ENCODE peak calls at places on chromosomes 3 and 15, in four cellular contexts. E is left ventricle myocardium inferior; S is CD8-positive, alpha-beta memory T cell; V is A549. L is an unnamed sample.
A peak's percentile ranks its signal among the peaks of the same experiment; 100 is the strongest.

GRCh38 chr3:170414202-170414663 is 4.4 kb upstream of the CLDN11 start:
- DNase-seq in E (no peak), S (no peak), V (peak; percentile 63), L (peak; percentile 71)

GRCh38 chr3:42229942-42230688 is 35.9 kb downstream of the CCK start:
- DNase-seq in E (no peak), S (no peak), V (peak; percentile 52), L (peak; percentile 48)

GRCh38 chr15:31376511-31376910 is 49.9 kb downstream of the KLF13 start:
- DNase-seq in E (peak; percentile 10), S (no peak), V (no peak), L (no peak)

GRCh38 chr15:80450811-80451321 is 46.7 kb downstream of the ARNT2 start:
- DNase-seq in E (no peak), S (no peak), V (no peak), L (no peak)

GRCh38 chr15:65032823-65033537 is 3.5 kb upstream of the MTFMT start:
- DNase-seq in E (peak; percentile 42), S (peak; percentile 53), V (peak; percentile 96), L (peak; percentile 89)

GRCh38 chr3:72633101-72633500 is 215.1 kb downstream of the SHQ1 start:
- DNase-seq in E (no peak), S (no peak), V (no peak), L (no peak)

GRCh38 chr15:93029613-93030429 is 59.2 kb downstream of the RGMA start:
- DNase-seq in E (no peak), S (no peak), V (no peak), L (no peak)

GRCh38 chr3:178139116-178139515 is 397.1 kb upstream of the KCNMB2 start:
- DNase-seq in E (no peak), S (no peak), V (no peak), L (no peak)

GRCh38 chr3:132787616-132788015 is 65.4 kb upstream of the NPHP3 start:
- DNase-seq in E (no peak), S (no peak), V (no peak), L (no peak)

GRCh38 chr3:154538566-154539360 is 108.8 kb upstream of the GPR149 start:
- DNase-seq in E (no peak), S (no peak), V (no peak), L (no peak)

GRCh38 chr3:172065534-172065933 is 26.2 kb downstream of the FNDC3B start:
- DNase-seq in E (no peak), S (no peak), V (no peak), L (peak; percentile 42)

GRCh38 chr3:169699070-169699469 is 35.6 kb upstream of the MECOM start:
- DNase-seq in E (no peak), S (no peak), V (no peak), L (no peak)

GRCh38 chr15:45715528-45715927 is 80.7 kb downstream of the SQOR start:
- DNase-seq in E (no peak), S (no peak), V (no peak), L (no peak)

GRCh38 chr3:38386992-38387750 is 40.6 kb downstream of the XYLB start:
- DNase-seq in E (no peak), S (no peak), V (no peak), L (no peak)
- H3K4me1 ChIP-seq in E (no peaks in the 10 kb centered on the region), S (no peaks in the 10 kb centered on the region), V (no peaks in the 10 kb centered on the region), L (no peaks in the 10 kb centered on the region)

DNA sequence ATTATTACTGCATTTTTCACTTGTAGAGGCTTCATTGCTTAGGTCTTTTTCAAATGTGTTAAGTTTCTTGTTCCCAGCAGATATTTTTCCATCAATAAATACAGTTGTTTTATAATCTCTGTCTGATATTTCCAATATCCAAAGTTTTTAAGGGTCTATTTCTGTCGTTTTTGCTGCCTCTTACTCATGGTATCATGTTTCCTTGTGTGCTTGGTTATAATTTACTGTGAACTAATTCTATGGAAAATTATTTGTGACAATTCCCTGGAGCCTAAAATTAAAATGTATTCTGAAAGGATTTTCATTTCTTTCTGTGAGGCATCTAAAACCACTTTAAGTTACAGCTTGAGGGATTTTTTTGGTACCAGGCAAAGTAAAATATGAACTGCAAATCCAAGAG is 17.5 kb downstream of the TBC1D5 start:
- DNase-seq in E (no peak), S (no peak), V (no peak), L (no peak)
- H3K4me1 ChIP-seq in E (no peaks in the 10 kb centered on the region), S (no peaks in the 10 kb centered on the region), V (peaks cover under 1% of the 10 kb centered on the region), L (no peaks in the 10 kb centered on the region)

GRCh38 chr15:98733098-98733497 is 84.8 kb downstream of the IGF1R start:
- DNase-seq in E (no peak), S (no peak), V (no peak), L (no peak)

GRCh38 chr15:98730860-98731711 is 82.7 kb downstream of the IGF1R start:
- DNase-seq in E (no peak), S (no peak), V (no peak), L (no peak)

GRCh38 chr15:98729446-98730042 is 81.2 kb downstream of the IGF1R start:
- DNase-seq in E (peak; percentile 44), S (no peak), V (no peak), L (peak; percentile 13)

GRCh38 chr15:98734472-98735284 is 86.3 kb downstream of the IGF1R start:
- DNase-seq in E (no peak), S (no peak), V (no peak), L (no peak)

GRCh38 chr15:98731712-98732450 is 83.5 kb downstream of the IGF1R start:
- DNase-seq in E (no peak), S (no peak), V (no peak), L (no peak)
- H3K4me1 ChIP-seq in E (peaks cover 100% of the 10 kb centered on the region), S (peaks cover 18% of the 10 kb centered on the region), V (peaks cover 85% of the 10 kb centered on the region), L (peaks cover 30% of the 10 kb centered on the region)

GRCh38 chr3:29335438-29335837 is 54.6 kb downstream of the RBMS3 start:
- DNase-seq in E (peak; percentile 68), S (no peak), V (peak; percentile 89), L (peak; percentile 93)
- H3K4me1 ChIP-seq in E (peaks cover 90% of the 10 kb centered on the region), S (no peaks in the 10 kb centered on the region), V (peaks cover 54% of the 10 kb centered on the region), L (peaks cover 51% of the 10 kb centered on the region)

GRCh38 chr15:52791776-52792175 is 1.6 kb upstream of the ONECUT1 start:
- DNase-seq in E (no peak), S (no peak), V (no peak), L (no peak)
- H3K4me1 ChIP-seq in E (peaks cover 40% of the 10 kb centered on the region), S (peaks cover 8% of the 10 kb centered on the region), V (peaks cover 10% of the 10 kb centered on the region), L (no peaks in the 10 kb centered on the region)

GRCh38 chr15:101391981-101392566 is 97.0 kb upstream of the SNRPA1 start:
- DNase-seq in E (no peak), S (no peak), V (no peak), L (no peak)
- H3K4me1 ChIP-seq in E (no peaks in the 10 kb centered on the region), S (no peaks in the 10 kb centered on the region), V (no peaks in the 10 kb centered on the region), L (no peaks in the 10 kb centered on the region)

DNA sequence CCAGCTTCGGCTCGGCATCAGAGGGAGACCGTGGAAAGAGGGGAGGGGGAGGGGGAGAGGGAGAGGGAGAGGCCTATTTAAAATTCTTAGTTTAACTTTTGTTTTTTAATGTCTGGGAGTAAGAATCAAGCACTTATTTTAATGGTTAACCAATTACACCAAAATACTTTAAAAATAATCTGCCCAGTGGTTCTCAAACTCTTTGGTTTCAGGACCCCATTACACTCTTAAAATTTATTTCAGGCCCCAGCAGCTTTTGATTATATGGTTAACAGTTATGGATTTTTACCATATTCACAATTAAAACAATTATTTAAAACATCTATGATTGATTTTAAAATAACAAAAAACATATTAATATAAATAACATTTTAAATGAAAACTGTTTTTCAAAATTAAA is 44.5 kb downstream of the NKIRAS1 start:
- DNase-seq in E (no peak), S (no peak), V (no peak), L (no peak)
- H3K4me1 ChIP-seq in E (peaks cover 72% of the 10 kb centered on the region), S (no peaks in the 10 kb centered on the region), V (peaks cover 43% of the 10 kb centered on the region), L (no peaks in the 10 kb centered on the region)

GRCh38 chr3:71559578-71560162 is 23.9 kb downstream of the FOXP1 start:
- DNase-seq in E (no peak), S (no peak), V (no peak), L (no peak)
- H3K4me1 ChIP-seq in E (peaks cover 13% of the 10 kb centered on the region), S (no peaks in the 10 kb centered on the region), V (peaks cover 3% of the 10 kb centered on the region), L (no peaks in the 10 kb centered on the region)